ENCODE peak calls at places on chromosomes 1 and 21, in nine cellular contexts. Q, F, P, S, T, N, Z, L and M are unnamed samples.
A peak's percentile ranks its signal among the peaks of the same experiment; 100 is the strongest.

GRCh38 chr1:246632584-246633168 is 66.4 kb downstream of the CNST start:
- DNase-seq in L (peak; percentile 11), P (no peak), T (peak; percentile 19), Q (no peak), F (peak; percentile 97), S (no peak), Z (peak; percentile 30), N (no peak), M (no peak)

GRCh38 chr1:93681549-93682412 is at the start of gene BCAR3:
- DNase-seq in T (peak; percentile 83), S (no peak), P (peak; percentile 85), F (peak; percentile 80), Q (peak; percentile 86), Z (peak; percentile 88), N (peak; percentile 84), L (peak; percentile 88), M (peak; percentile 85)

GRCh38 chr1:109760581-109761226 is 3.0 kb downstream of the EPS8L3 start:
- DNase-seq in Z (no peak), S (no peak), N (no peak), T (no peak), F (no peak), Q (peak; percentile 43), L (no peak), P (peak; percentile 32), M (no peak)

GRCh38 chr1:198228925-198229324 is 72.1 kb downstream of the NEK7 start:
- DNase-seq in S (no peak), Z (peak; percentile 5), T (no peak), L (no peak), Q (no peak), F (no peak), P (no peak), N (no peak), M (no peak)

GRCh38 chr1:27360159-27361043 is 6.4 kb downstream of the MAP3K6 start:
- DNase-seq in F (no peak), N (no peak), T (no peak), Z (no peak), S (no peak), Q (peak; percentile 77), L (peak; percentile 54), P (peak; percentile 77), M (no peak)

GRCh38 chr21:42850866-42851391 is 28.4 kb downstream of the WDR4 start:
- DNase-seq in L (no peak), Z (no peak), Q (peak; percentile 60), S (no peak), F (no peak), T (no peak), P (no peak), N (no peak), M (peak; percentile 39)

GRCh38 chr1:181099152-181100014 is 10.9 kb downstream of the IER5 start:
- DNase-seq in T (peak; percentile 96), N (no peak), Q (no peak), F (peak; percentile 81), P (no peak), Z (no peak), S (peak; percentile 95), L (peak; percentile 47), M (peak; percentile 44)

GRCh38 chr1:19812875-19813650 is 2.0 kb downstream of the RNF186 start:
- DNase-seq in P (no peak), Q (no peak), Z (no peak), T (no peak), N (no peak), F (no peak), L (peak; percentile 28), S (no peak), M (no peak)

GRCh38 chr1:53376041-53376461 is 48.2 kb upstream of the LRP8 start:
- DNase-seq in N (peak; percentile 33), S (no peak), P (no peak), L (no peak), Z (no peak), Q (no peak), T (no peak), F (no peak), M (no peak)

GRCh38 chr1:102019530-102019929 is 22.8 kb upstream of the OLFM3 start:
- DNase-seq in N (no peak), F (no peak), L (no peak), S (no peak), Z (no peak), Q (no peak), P (no peak), T (no peak), M (no peak)

GRCh38 chr1:184915463-184916080 is 58.7 kb downstream of the NIBAN1 start:
- DNase-seq in P (no peak), Q (no peak), S (no peak), F (peak; percentile 34), Z (no peak), N (no peak), L (no peak), T (no peak), M (no peak)

GRCh38 chr1:99675994-99676393 is 30.1 kb downstream of the PALMD start:
- DNase-seq in P (no peak), T (no peak), S (no peak), Z (no peak), Q (no peak), N (no peak), L (no peak), F (no peak), M (no peak)

GRCh38 chr1:159712080-159712479 is 2.3 kb downstream of the CRP start:
- DNase-seq in Q (peak; percentile 44), P (no peak), F (no peak), N (no peak), S (no peak), L (no peak), T (no peak), Z (no peak), M (no peak)

GRCh38 chr21:30555095-30555494 is 6.0 kb downstream of the KRTAP19-7 start:
- DNase-seq in Q (no peak), Z (no peak), F (no peak), T (no peak), N (no peak), P (no peak), L (no peak), S (no peak), M (no peak)

GRCh38 chr1:108077991-108078390 is 113.0 kb upstream of the VAV3 start:
- DNase-seq in L (no peak), N (no peak), P (no peak), Z (no peak), S (no peak), Q (peak; percentile 50), F (no peak), T (no peak), M (no peak)

DNA sequence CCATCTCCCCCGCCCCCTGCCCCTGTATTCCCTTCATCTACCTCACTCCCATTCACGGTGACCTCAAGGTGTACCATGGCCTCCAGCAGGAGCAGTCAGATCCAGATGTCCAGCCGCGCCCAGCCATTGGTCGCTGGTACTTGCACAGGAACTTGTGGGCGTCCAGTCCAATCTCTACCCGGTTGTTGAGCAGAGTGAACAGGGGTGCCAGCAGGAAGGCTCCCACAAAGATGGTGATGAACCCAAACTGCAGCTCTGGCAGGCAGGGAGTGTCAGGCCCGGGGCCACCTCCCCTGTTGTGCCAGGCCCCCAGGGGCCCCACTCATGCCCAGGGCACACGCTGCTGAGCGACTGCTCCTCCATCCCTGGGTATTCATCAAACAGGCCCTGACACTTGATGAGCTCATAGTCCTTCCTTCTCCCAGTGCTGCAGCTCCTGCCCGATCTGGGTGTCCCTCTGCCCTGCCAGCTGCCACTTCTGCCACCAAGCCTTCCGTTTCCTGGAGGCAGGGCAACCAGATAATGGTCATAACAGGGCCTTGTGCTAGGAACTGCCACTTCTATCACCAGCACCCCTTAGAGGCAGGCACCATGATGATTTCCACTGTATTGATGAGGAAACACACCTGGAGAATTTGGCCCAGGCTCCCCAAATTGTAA is 5.7 kb upstream of the ARHGEF19 start:
- DNase-seq in Z (no peak), L (no peak), Q (peak; percentile 59), S (no peak), P (no peak), T (no peak), N (no peak), F (no peak), M (no peak)
- H3K9me3 ChIP-seq in Z (no peaks in the 10 kb centered on the region), L (no peaks in the 10 kb centered on the region), Q (no peaks in the 10 kb centered on the region), S (no peaks in the 10 kb centered on the region), P (no peaks in the 10 kb centered on the region), T (no peaks in the 10 kb centered on the region), N (no peaks in the 10 kb centered on the region), F (no peaks in the 10 kb centered on the region), M (no peaks in the 10 kb centered on the region)

GRCh38 chr21:44711327-44712202 is at the start of gene TSPEAR:
- DNase-seq in Q (peak; percentile 44), P (no peak), S (no peak), L (peak; percentile 46), F (no peak), Z (peak; percentile 6), N (no peak), T (no peak), M (no peak)
- H3K4me3 ChIP-seq in Q (no peak within 1 kb of the TSS), P (no peak within 1 kb of the TSS), S (no peak within 1 kb of the TSS), L (no peak within 1 kb of the TSS), F (no peak within 1 kb of the TSS), Z (no peak within 1 kb of the TSS), N (no peak within 1 kb of the TSS), T (no peak within 1 kb of the TSS), M (no peak within 1 kb of the TSS)

GRCh38 chr1:89114662-89115061 is 11.3 kb downstream of the GBP2 start:
- DNase-seq in P (no peak), T (no peak), Q (no peak), N (no peak), F (no peak), Z (no peak), L (no peak), S (no peak), M (no peak)

DNA sequence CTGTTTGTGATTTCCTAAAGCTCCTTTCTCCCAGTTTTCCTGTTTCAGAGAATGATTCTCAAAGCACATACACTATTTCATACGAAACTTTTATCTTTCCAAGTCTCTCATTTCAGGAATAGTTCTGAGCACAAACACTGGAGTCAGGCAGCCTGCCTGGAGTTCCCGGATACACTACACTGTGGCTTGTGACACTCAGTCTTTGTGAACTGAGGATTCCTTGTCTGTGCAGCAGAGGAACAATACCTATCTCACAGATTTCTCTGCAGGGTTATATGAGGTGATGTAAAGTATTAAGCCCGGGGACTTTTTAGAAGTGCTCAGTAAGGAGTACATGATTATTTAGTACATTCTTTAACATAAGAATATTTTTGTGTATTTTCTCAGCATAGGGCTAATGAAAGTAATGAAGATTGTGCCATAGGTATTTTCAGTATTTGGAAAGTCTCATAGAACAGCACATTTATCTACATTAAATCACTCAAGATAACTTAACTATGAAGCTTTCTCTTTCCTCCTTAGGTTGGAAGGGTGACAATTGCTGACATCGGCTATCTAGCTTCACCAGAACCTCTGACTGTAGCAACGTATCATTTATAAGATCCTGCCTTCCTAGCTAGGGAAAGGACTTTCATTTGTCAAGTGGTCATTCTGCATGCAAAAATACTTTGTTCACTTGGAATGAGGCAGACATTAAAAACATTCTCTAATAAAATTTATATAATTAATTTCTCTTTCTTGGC is 12.9 kb downstream of the GBP2 start:
- DNase-seq in L (no peak), T (no peak), Q (no peak), F (no peak), P (no peak), Z (no peak), N (no peak), S (no peak), M (no peak)
- H3K36me3 ChIP-seq in L (no peaks in the 10 kb centered on the region), T (no peaks in the 10 kb centered on the region), Q (no peaks in the 10 kb centered on the region), F (peaks cover 2% of the 10 kb centered on the region), P (peaks cover 100% of the 10 kb centered on the region), Z (no peaks in the 10 kb centered on the region), N (peaks cover 12% of the 10 kb centered on the region), S (no peaks in the 10 kb centered on the region), M (no peaks in the 10 kb centered on the region)

DNA sequence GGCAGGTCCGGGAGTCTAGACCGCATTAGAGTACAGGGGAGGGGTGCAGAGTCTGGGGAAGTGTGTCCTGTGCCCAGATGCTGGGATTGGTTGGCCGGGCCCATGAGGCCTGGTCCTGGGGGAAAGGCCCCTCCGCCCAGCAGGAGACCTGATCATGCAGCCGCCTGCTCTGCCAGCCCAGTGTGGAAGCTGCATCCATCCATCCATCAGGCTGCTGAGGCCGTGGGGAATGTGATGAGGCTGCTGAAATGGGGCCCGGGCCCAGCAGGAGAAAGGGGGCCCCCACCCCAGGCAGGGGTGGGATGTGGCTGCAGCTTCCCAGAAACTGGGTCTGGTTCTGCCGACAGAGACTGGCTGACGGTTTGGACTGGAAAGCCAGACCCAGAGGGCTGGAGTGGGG is 37.2 kb downstream of the EPHA2 start:
- DNase-seq in Z (no peak), P (no peak), L (no peak), N (peak; percentile 36), S (no peak), Q (no peak), F (no peak), T (no peak), M (no peak)
- H3K9me3 ChIP-seq in Z (no peaks in the 10 kb centered on the region), P (no peaks in the 10 kb centered on the region), L (no peaks in the 10 kb centered on the region), N (no peaks in the 10 kb centered on the region), S (no peaks in the 10 kb centered on the region), Q (no peaks in the 10 kb centered on the region), F (no peaks in the 10 kb centered on the region), T (no peaks in the 10 kb centered on the region), M (no peaks in the 10 kb centered on the region)